ENCODE peak calls at places on chromosomes 6 and 20, in nine cellular contexts. X, B, R, G, L, O, D, C and K are unnamed samples. For H3K9me3, the result is how much of the 10 kb centered on the place peaks cover.

GRCh38 chr6:150331344-150331743 is 37.5 kb upstream of the IYD start:
- DNase-seq in D (no peak), C (no peak), X (no peak), G (no peak), R (no peak), L (no peak), B (no peak), O (no peak), K (no peak)

GRCh38 chr6:15577550-15578171 is 85.2 kb downstream of the DTNBP1 start:
- DNase-seq in D (no peak), R (no peak), C (peak), O (no peak), X (no peak), B (no peak), L (no peak), G (no peak), K (no peak)

GRCh38 chr20:39897058-39897457 is 792.0 kb downstream of the MAFB start:
- DNase-seq in C (peak), O (no peak), L (no peak), X (peak), D (no peak), R (peak), G (no peak), B (no peak), K (no peak)

GRCh38 chr20:709421-709820 is 33.8 kb upstream of the SCRT2 start:
- DNase-seq in R (no peak), X (peak), C (no peak), B (no peak), D (no peak), O (no peak), L (peak), G (no peak), K (peak)

GRCh38 chr6:45314146-45314545 is 14.0 kb upstream of the RUNX2 start:
- DNase-seq in G (no peak), C (no peak), X (no peak), D (no peak), B (no peak), L (no peak), O (no peak), R (no peak), K (no peak)

GRCh38 chr6:170464524-170464979 is 88.6 kb downstream of the PSMB1 start:
- DNase-seq in O (no peak), X (no peak), R (no peak), G (no peak), D (no peak), L (no peak), B (no peak), C (no peak), K (no peak)

GRCh38 chr20:9498322-9498721 is 16.1 kb upstream of the LAMP5 start:
- DNase-seq in C (peak), X (no peak), L (no peak), R (peak), O (no peak), B (peak), G (no peak), D (no peak), K (no peak)

GRCh38 chr20:23629017-23629541 is 8.7 kb downstream of the CST3 start:
- DNase-seq in O (no peak), R (peak), C (peak), L (no peak), D (no peak), G (peak), X (peak), B (peak), K (no peak)

GRCh38 chr6:42507901-42508300 is 55.9 kb upstream of the UBR2 start:
- DNase-seq in O (no peak), R (no peak), D (no peak), X (no peak), C (peak), G (no peak), B (no peak), L (no peak), K (no peak)

GRCh38 chr20:25248501-25249172 is 752 bp downstream of the PYGB start:
- DNase-seq in B (no peak), X (no peak), O (no peak), R (peak), G (no peak), D (no peak), C (peak), L (peak), K (peak)

GRCh38 chr6:134178230-134179044 is 126.0 kb upstream of the SLC2A12 start:
- DNase-seq in G (peak), R (peak), O (peak), B (peak), X (peak), D (peak), C (peak), L (peak), K (peak)

DNA sequence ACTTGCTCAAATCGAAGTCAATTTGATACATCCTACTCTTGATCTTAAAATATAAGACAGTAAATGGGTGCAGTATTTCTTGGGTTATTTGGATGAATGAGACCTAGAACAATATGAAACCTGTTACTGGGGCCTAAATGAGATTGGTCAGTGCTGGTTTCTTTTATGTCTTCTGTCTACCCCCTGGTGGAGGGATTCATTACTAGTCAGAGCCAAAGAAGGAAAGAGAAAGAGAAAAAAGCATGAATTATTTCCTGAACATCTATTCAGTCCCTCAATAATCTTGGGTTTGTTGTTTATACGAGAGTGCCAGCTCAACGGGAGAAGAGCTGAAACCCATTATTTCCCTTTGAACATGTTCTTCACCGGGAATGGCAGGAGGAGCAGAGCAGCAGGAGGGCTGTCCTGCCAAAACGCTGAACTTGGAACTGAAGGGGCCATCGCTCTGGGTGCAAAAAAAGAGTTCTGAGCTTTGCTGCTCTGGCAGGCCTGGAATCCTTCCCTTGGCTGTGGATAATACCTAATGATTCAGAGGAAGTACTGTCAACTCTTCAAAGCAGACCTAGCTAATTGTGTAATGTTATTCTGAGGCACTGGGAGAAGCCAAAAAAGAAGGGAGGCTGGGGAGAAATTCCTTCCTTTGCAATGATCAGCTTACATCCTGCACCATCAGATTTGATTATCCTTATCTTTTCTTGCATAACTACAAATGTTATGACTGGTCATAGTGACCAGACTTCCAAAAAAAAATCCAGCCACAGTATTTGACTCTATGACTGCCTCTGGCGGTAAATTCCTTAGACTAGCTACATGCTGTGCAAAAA is 72.0 kb downstream of the BLOC1S5 start:
- DNase-seq in L (no peak), G (peak), C (peak), D (no peak), X (peak), R (peak), O (no peak), B (peak), K (no peak)
- H3K4me3 ChIP-seq in L (no peak), G (no peak), C (peak), D (no peak), X (no peak), R (no peak), O (no peak), B (no peak), K (no peak)

GRCh38 chr6:121222656-121223055 is 111.6 kb downstream of the TBC1D32 start:
- DNase-seq in G (no peak), C (peak), X (peak), O (no peak), R (peak), B (peak), L (no peak), D (no peak), K (no peak)
- TF ChIP-seq CTCF in G (no peak), C (peak), X (peak), O (no peak), R (no peak), B (peak), L (no peak), D (peak), K (no peak)

DNA sequence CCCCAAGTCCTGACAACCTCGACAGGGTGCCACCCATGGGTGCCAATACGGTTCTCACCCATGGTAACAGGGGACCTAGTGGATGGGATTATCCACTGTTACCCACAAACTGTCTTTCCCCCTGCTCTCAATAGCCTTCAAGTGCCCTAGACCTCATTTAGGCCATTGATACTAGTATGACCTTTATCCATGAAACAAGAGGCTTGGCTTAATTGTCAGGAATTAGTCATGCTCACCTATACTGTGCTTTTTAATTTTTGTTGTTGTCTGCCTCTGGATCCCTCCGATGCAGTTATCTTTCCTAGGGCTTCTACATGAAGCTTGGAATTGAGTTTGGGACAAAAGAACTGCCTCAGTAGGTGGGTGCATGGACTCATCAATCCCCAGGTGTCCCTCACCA is 11.8 kb upstream of the IL22RA2 start:
- DNase-seq in G (no peak), O (no peak), D (no peak), L (no peak), R (no peak), X (no peak), B (no peak), C (no peak), K (no peak)
- H3K9me3 ChIP-seq in G (under half), O (half or more), D (under half), L (under half), R (under half), X (under half), B (under half), C (under half), K (under half)

GRCh38 chr6:75096986-75097385 is 108.9 kb downstream of the COL12A1 start:
- DNase-seq in G (no peak), B (no peak), R (no peak), C (no peak), L (no peak), D (no peak), O (no peak), X (no peak), K (no peak)

GRCh38 chr6:75098709-75099108 is 107.1 kb downstream of the COL12A1 start:
- DNase-seq in R (peak), G (peak), B (peak), C (peak), X (peak), O (no peak), L (peak), D (no peak), K (peak)

GRCh38 chr6:75090574-75090973 is 115.3 kb downstream of the COL12A1 start:
- DNase-seq in X (no peak), O (no peak), R (no peak), B (no peak), C (no peak), D (no peak), L (no peak), G (no peak), K (no peak)

GRCh38 chr6:75089921-75090320 is 115.9 kb downstream of the COL12A1 start:
- DNase-seq in G (no peak), D (no peak), B (no peak), R (no peak), X (no peak), O (no peak), C (no peak), L (no peak), K (no peak)

DNA sequence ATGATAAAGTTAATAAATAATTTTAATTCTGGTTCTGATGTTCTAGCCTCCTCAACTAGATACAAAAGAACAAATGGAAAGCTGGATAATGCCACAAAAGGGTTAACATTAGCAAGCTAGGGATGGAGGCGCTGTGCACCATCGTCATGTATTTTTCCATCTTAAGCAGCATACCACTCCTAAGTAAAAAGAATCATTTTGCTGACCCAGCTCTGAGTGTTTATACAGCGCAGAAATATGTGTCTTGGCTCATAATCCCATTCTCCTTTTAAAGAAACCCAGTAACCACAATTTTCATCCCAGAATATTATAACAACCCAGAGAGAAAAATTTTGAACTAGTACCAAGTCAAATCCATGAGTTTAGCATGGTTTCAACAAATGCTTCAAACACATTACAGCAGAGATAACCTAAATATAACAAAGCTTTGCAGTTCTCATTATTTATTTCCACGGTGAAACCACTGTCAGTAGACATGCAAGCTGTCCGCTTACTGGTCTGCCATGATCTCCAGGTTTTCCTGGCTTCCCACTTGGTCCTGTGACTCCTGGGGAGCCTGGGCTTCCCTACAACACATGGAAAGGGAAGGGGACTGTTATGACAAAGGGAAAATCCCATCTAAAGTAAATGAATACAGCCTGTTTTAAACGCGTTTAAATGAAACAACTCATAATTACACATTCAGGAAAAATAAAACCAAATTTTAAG is 111.1 kb downstream of the COL12A1 start:
- DNase-seq in L (peak), D (no peak), O (no peak), R (peak), X (no peak), G (no peak), C (peak), B (peak), K (no peak)
- H3K4me3 ChIP-seq in L (no peak), D (no peak), O (no peak), R (no peak), X (no peak), G (no peak), C (no peak), B (no peak), K (no peak)

GRCh38 chr6:56246941-56247653 is at the start of gene COL21A1:
- DNase-seq in L (peak), O (peak), R (peak), B (peak), G (peak), C (no peak), X (no peak), D (peak), K (no peak)
- TF ChIP-seq CTCF in L (no peak), O (peak), R (peak), B (no peak), G (peak), C (peak), X (no peak), D (peak), K (no peak)

DNA sequence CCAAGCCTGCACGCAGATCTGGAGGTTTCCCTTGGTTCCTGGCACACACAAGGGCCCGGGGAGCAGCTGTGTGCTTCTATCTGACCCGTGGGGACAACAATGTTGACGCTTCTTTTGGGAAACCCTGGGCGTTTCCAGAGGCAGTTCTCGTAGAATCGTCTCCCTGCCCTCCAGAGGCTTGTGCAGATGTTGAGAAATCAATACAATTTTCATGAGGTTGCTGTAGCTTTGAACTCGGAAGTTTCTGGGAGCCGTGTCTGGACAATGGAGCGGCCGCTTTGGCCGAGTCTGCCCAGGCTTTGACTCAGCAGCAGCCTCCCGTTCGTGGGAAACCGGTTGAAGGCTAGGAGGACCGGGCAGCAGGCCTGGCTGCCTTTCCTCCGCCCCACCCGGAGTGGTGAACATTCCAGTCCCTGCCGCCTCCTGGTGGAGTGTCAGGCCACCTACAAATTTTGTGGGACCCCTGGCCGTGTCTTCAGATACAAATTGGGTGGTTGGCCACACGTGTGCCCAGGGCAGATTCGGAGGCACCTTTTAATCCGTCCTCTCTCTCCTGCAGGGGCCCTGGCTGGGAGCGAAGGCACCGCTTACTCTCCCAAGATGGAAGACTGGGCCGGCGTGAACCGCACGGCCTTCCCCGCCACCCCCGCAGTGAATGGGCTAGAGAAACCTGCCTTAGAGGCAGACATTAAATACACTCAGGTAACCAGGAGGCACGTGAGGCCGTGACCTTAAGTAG is 2.7 kb downstream of the PAX1 start:
- DNase-seq in D (no peak), X (no peak), C (no peak), L (no peak), O (no peak), G (no peak), B (no peak), R (no peak), K (no peak)
- H3K9me3 ChIP-seq in D (under half), X (under half), C (under half), L (under half), O (under half), G (under half), B (under half), R (under half), K (under half)

DNA sequence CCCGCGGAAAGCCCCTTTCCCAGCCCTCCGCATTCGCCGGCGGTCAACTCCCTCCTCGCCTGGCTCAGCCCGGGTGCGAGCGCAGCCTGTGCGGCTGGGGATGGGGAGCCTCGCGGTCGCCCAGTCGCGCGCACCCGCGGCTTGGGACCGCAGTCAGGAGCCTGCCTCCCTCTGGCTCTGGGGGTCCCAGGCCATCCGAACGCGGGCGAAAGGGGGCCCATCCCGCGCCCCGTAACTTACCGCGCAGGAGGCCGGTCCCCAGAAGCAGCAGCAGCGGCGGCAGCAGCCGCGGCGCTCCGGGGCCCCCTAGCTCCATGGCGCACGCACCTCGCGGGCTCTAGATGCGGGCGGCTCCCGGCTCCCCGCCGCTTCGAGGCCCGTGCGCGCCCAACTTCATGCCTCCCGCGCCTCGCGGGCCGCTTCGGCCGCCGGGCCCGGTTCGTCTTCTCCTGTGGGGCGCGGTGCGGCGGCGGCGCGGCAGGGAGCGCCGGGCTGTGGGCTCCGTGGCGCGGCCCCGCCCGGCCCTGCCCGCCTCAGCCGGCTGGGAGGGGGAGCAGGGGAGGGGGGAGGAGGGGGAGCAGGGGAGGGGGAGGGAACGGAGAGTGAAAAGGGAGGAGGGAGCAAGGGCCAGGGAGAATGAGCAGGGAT is at the start of gene CHRNA4:
- DNase-seq in C (no peak), L (no peak), R (no peak), O (peak), B (peak), D (peak), G (no peak), X (no peak), K (no peak)
- H3K4me3 ChIP-seq in C (no peak), L (peak), R (no peak), O (peak), B (peak), D (no peak), G (no peak), X (no peak), K (no peak)

GRCh38 chr6:24856246-24856599 is 57.5 kb upstream of the ARMH2 start:
- DNase-seq in L (no peak), G (no peak), D (no peak), C (no peak), R (no peak), O (no peak), X (no peak), B (no peak), K (no peak)
- TF ChIP-seq CTCF in L (no peak), G (no peak), D (no peak), C (no peak), R (no peak), O (no peak), X (no peak), B (no peak), K (no peak)

GRCh38 chr6:28767691-28768090 is 156.1 kb downstream of the TRIM27 start:
- DNase-seq in L (no peak), C (no peak), O (no peak), X (no peak), D (no peak), B (no peak), R (no peak), G (no peak), K (no peak)

GRCh38 chr6:28766426-28766825 is 157.4 kb downstream of the TRIM27 start:
- DNase-seq in G (no peak), X (no peak), R (no peak), D (no peak), B (no peak), L (no peak), C (no peak), O (no peak), K (no peak)

GRCh38 chr6:28769626-28770402 is 154.0 kb downstream of the TRIM27 start:
- DNase-seq in D (no peak), O (no peak), R (peak), C (peak), L (no peak), B (peak), G (no peak), X (peak), K (peak)

GRCh38 chr6:28767133-28767532 is 156.7 kb downstream of the TRIM27 start:
- DNase-seq in C (no peak), R (no peak), D (no peak), L (no peak), O (no peak), X (no peak), B (no peak), G (no peak), K (no peak)

DNA sequence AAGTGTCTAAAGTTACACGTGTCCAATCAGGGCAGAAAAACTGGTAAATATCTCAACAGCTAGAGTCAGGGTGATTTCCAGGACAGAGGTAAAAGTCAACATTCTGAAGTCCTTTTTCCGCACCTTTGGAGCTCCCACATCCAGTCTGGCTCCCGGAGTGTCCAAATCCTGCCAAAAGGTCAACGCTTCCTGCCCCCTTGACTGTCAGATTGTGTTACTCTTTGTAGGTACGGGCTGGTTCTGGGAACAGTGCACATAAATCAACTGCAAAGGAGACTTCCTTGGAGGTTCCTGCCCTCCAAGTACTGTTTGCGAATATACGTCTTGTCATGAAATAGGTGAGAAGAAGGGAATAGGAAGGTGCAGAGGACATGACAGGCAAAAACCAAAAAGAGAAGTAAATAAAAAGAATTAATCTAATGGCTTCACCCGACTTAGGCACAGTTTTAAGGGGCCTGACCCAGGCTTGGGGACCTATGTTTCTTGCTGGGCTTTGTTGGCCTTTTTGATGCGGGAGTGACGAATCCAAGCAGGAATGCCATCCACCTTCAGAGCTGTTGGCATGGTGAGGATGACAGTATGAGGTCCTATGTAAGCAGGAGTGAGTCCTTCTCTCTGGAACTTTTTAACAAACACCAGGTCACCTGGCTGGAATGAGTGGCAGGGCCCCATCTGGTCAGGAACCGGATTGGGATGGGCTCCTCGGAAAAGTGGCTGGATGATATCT is 155.4 kb downstream of the TRIM27 start:
- DNase-seq in B (no peak), X (no peak), C (no peak), G (no peak), O (no peak), L (no peak), D (no peak), R (no peak), K (no peak)
- H3K9me3 ChIP-seq in B (under half), X (under half), C (under half), G (under half), O (under half), L (under half), D (under half), R (under half), K (under half)